ENCODE peak calls at places on chromosomes 16 and 17, in four cellular contexts. E, C, A and F are unnamed samples. For H3K27me3, the result is how much of the 10 kb centered on the place peaks cover.

GRCh38 chr17:50707296-50708049 is at the start of gene ANKRD40:
- DNase-seq in C (peak), E (peak), A (peak), F (peak)

GRCh38 chr16:86911311-86911999 is 333.1 kb downstream of the FOXL1 start:
- DNase-seq in C (no peak), A (no peak), E (no peak), F (no peak)

GRCh38 chr16:77307764-77308561 is 108.8 kb downstream of the SYCE1L start:
- DNase-seq in C (no peak), E (no peak), A (no peak), F (no peak)

GRCh38 chr16:70687671-70688265 is 1.9 kb upstream of the MTSS2 start:
- DNase-seq in C (no peak), A (no peak), E (no peak), F (no peak)

GRCh38 chr16:68369697-68370096 is 58.9 kb downstream of the PRMT7 start:
- DNase-seq in A (no peak), E (no peak), C (peak), F (no peak)

GRCh38 chr17:48577330-48577945 is 712 bp downstream of the HOXB4 start:
- DNase-seq in A (no peak), C (peak), E (no peak), F (no peak)

GRCh38 chr17:38605230-38605851 is 411 bp downstream of the SRCIN1 start:
- DNase-seq in A (no peak), E (no peak), C (no peak), F (no peak)

GRCh38 chr17:74196541-74197310 is 6.8 kb upstream of the RPL38 start:
- DNase-seq in A (no peak), E (no peak), C (no peak), F (no peak)

GRCh38 chr17:61837175-61838051 is 25.9 kb downstream of the BRIP1 start:
- DNase-seq in A (no peak), E (peak), C (peak), F (no peak)

GRCh38 chr17:18960803-18961511 is 9.0 kb downstream of the SLC5A10 start:
- DNase-seq in C (peak), E (peak), A (peak), F (peak)

GRCh38 chr16:81554993-81555392 is 110.4 kb downstream of the CMIP start:
- DNase-seq in C (no peak), A (no peak), E (no peak), F (no peak)

GRCh38 chr17:47804461-47804860 is 17.1 kb downstream of the OSBPL7 start:
- DNase-seq in C (peak), E (no peak), A (no peak), F (no peak)

GRCh38 chr17:10614536-10615155 is 42.5 kb downstream of the MYH3 start:
- DNase-seq in A (no peak), E (no peak), C (peak), F (no peak)

GRCh38 chr17:63434951-63435571 is 11.0 kb downstream of the CYB561 start:
- DNase-seq in A (peak), E (peak), C (peak), F (peak)

GRCh38 chr17:13428611-13429042 is 173.1 kb downstream of the HS3ST3A1 start:
- DNase-seq in A (no peak), C (no peak), E (no peak), F (no peak)

GRCh38 chr17:40331743-40332641 is 23.0 kb downstream of the RARA start:
- DNase-seq in E (no peak), C (no peak), A (peak), F (peak)

DNA sequence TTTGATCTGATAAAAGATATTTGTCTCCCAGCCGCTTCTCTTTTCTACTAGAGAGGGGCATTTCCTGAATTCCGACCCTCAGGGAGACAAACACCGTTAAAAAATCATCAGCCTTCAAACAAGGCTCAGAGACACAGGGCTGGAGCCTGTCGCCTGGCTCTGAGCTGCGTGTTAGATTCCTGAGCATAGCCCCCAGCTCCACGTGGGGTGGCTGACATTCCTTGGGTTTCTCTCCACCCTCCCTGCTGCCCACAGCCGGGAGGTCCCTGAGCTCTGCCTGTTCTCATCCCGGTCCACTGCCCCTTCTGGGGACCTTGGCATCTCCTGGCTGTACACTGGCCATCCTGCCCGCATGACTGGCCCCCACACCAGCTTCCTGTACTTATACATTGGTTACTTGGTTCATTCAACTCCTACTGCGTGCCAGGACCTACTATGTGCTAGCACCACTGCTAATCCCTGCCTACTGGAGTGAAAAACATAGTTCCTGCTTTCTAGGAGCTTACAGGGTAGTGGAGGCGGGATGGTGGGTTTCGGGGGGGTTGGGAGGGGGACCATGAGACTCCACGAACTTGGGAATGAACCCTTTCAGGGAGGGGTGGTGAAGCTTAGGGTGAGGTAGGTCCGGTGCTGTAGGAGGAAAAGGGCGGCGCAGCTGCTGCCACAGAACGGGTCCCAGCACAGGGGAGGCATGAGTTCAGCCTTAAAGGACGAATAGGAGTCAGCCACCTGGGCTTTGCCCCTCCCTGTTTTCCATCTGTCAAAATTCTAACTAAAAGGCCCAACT is 52.1 kb upstream of the TMEM132E start:
- DNase-seq in E (no peak), A (no peak), C (no peak), F (no peak)
- H3K27me3 ChIP-seq in E (under half), A (under half), C (under half), F (under half)

DNA sequence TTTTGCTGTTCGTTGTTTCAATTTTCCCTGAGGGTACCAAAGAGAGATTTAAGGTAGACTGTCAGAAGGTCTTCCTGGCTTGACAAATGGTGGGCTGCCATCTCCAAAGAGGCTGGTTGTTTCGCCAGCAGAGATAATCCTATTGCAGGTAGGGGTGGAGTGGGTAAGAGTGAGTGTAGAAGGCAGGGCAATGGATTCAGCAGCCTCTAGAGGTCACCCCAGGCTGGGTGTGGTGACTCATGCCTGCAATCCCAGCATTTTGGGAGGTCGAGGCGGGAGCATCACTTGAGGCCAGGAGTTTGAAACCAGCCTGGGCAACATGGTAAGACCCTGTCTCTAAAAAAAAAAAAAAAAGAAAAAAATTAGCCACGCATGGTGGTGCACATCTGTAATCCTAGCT is 34.6 kb downstream of the DCAKD start:
- DNase-seq in C (no peak), E (no peak), A (no peak), F (no peak)
- TF ChIP-seq CTCF in C (no peak), E (no peak), A (no peak), F (no peak)

GRCh38 chr17:65072577-65073178 is 16.1 kb upstream of the GNA13 start:
- DNase-seq in E (no peak), A (no peak), C (peak), F (no peak)

GRCh38 chr17:65081439-65081838 is 24.9 kb upstream of the GNA13 start:
- DNase-seq in E (no peak), C (no peak), A (no peak), F (no peak)

GRCh38 chr17:65079489-65079900 is 23.0 kb upstream of the GNA13 start:
- DNase-seq in E (no peak), C (no peak), A (no peak), F (no peak)

GRCh38 chr17:65074778-65075250 is 18.3 kb upstream of the GNA13 start:
- DNase-seq in C (peak), E (no peak), A (peak), F (no peak)

DNA sequence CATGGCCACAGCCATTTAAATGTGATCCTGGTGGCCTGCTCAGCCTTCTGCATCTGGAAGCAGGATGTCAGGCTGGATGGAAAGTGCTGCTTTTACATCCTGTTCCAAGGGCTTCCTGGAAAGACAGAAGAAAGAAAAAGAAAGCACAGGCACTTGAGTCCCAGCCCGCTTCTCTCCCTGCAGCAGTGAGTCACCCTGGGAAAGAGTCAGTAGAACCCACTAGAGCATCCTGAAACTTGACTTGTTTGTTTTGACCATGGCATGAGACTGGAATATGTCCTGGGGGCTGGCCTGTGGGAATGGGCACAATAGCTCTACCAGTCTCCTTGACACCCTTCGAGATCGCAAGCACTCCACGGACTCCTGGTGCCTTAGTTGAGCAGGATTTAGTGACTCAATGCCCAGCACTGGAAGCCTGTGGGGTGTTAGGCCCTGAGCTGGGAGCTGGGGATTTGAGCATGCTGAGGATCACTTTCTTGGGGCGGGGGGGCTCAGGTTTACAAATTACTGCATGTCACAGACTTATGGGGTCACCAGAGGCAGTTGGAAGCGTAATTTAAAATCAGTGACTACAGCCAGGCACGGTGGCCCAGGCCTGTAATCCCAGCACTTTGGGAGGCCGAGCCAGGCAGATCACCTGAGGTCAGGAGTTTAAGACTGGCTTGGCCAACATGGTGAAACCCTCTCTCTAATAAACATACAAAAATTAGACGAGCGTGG is 22.1 kb upstream of the GNA13 start:
- DNase-seq in E (no peak), A (no peak), C (no peak), F (no peak)
- H3K27ac ChIP-seq in E (no peak), A (peak), C (peak), F (no peak)

GRCh38 chr16:49273771-49274170 is 7.9 kb downstream of the CBLN1 start:
- DNase-seq in A (no peak), C (no peak), E (no peak), F (no peak)
- H3K27me3 ChIP-seq in A (under half), C (under half), E (under half), F (under half)

DNA sequence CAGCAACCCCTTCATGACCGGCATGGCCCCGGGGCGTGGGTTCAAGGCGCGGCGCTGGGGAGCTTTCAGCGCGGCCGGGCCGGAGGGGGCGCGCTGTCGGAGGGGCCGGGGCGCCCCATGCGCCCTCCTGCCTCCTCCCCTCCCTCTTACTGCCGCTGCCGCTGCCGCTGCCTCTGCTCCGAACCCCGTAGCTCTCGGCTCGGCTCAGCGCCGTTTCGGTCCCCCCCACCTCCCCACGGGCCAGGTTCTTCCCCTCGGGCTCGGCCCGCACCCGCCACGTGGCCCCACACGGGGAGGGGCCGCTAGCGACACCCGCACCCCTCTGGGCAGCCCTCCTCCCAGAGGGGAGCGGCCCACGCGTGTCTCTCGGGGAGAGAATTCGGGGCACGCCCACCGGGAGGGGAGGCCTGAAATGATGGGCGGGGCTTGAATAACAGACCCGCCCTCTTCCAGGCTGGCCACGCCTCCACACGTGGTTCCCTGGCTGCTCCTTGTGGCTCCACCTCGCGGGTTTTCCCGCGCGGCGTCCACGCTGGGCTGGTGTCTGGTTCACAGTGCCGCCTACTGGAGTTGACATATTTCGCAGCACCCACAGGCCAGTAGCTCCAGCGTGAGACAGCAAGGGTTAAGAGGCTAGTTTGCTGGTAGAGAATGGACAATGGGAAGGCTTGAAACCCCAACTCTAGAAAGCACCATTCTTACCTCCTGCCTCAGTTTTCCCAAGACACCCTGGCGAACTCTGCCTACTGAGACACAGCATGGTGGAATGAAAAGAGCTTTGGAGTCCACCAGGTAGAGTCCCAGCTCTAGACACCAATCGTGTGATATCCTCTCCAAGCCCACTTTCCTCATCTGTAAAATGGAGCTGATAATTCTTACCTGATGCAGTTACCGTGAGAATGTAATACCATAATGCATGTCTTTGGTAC is at the start of gene KCNH4:
- DNase-seq in E (peak), A (no peak), C (peak), F (peak)
- TF ChIP-seq CTCF in E (peak), A (no peak), C (peak), F (peak)